ENCODE peak calls at places on chromosome 16, in ten cellular contexts. One of them, this sample, is unnamed.

GRCh38 chr16:50816901-50817555 is 75.1 kb downstream of the CYLD start:
- DNase-seq in right lobe of liver: no peak
- DNase-seq in dorsolateral prefrontal cortex: no peak
- DNase-seq in NCI-H187: no peak
- DNase-seq in A549: no peak
- DNase-seq in germinal center: no peak
- DNase-seq in HS-27A: no peak
- DNase-seq in RWPE1: no peak
- DNase-seq in COLO829: no peak
- DNase-seq in activated naive CD4-positive, alpha-beta T cell: no peak
- DNase-seq in this sample: no peak

GRCh38 chr16:80014241-80014939 is 413.9 kb upstream of the MAF start:
- DNase-seq in germinal center: no peak
- DNase-seq in activated naive CD4-positive, alpha-beta T cell: no peak
- DNase-seq in RWPE1: no peak
- DNase-seq in right lobe of liver: no peak
- DNase-seq in dorsolateral prefrontal cortex: no peak
- DNase-seq in COLO829: no peak
- DNase-seq in NCI-H187: no peak
- DNase-seq in HS-27A: no peak
- DNase-seq in A549: peak
- DNase-seq in this sample: no peak

GRCh38 chr16:23026777-23027362 is 122.4 kb downstream of the USP31 start:
- DNase-seq in germinal center: peak
- DNase-seq in dorsolateral prefrontal cortex: no peak
- DNase-seq in right lobe of liver: no peak
- DNase-seq in COLO829: peak
- DNase-seq in HS-27A: no peak
- DNase-seq in RWPE1: peak
- DNase-seq in NCI-H187: no peak
- DNase-seq in activated naive CD4-positive, alpha-beta T cell: no peak
- DNase-seq in A549: peak
- DNase-seq in this sample: peak

GRCh38 chr16:15032547-15033308 is 23.1 kb downstream of the NTAN1 start:
- DNase-seq in activated naive CD4-positive, alpha-beta T cell: no peak
- DNase-seq in COLO829: no peak
- DNase-seq in NCI-H187: no peak
- DNase-seq in A549: no peak
- DNase-seq in right lobe of liver: no peak
- DNase-seq in germinal center: no peak
- DNase-seq in HS-27A: no peak
- DNase-seq in dorsolateral prefrontal cortex: no peak
- DNase-seq in RWPE1: no peak
- DNase-seq in this sample: no peak

GRCh38 chr16:55324491-55325447 is 766 bp downstream of the IRX6 start:
- DNase-seq in NCI-H187: no peak
- DNase-seq in COLO829: no peak
- DNase-seq in A549: peak
- DNase-seq in dorsolateral prefrontal cortex: no peak
- DNase-seq in RWPE1: no peak
- DNase-seq in HS-27A: no peak
- DNase-seq in germinal center: no peak
- DNase-seq in activated naive CD4-positive, alpha-beta T cell: no peak
- DNase-seq in right lobe of liver: no peak
- DNase-seq in this sample: peak

GRCh38 chr16:67216612-67217490 is 10.1 kb upstream of the TMEM208 start:
- DNase-seq in A549: no peak
- DNase-seq in NCI-H187: no peak
- DNase-seq in HS-27A: no peak
- DNase-seq in RWPE1: no peak
- DNase-seq in germinal center: no peak
- DNase-seq in COLO829: no peak
- DNase-seq in right lobe of liver: peak
- DNase-seq in dorsolateral prefrontal cortex: no peak
- DNase-seq in activated naive CD4-positive, alpha-beta T cell: no peak
- DNase-seq in this sample: no peak

GRCh38 chr16:87487361-87487924 is 5.4 kb downstream of the ZCCHC14 start:
- DNase-seq in A549: no peak
- DNase-seq in dorsolateral prefrontal cortex: peak
- DNase-seq in NCI-H187: peak
- DNase-seq in RWPE1: peak
- DNase-seq in right lobe of liver: peak
- DNase-seq in HS-27A: no peak
- DNase-seq in activated naive CD4-positive, alpha-beta T cell: no peak
- DNase-seq in germinal center: no peak
- DNase-seq in COLO829: no peak
- DNase-seq in this sample: no peak

GRCh38 chr16:70700101-70701020 is 14.5 kb upstream of the MTSS2 start:
- DNase-seq in HS-27A: no peak
- DNase-seq in A549: no peak
- DNase-seq in germinal center: no peak
- DNase-seq in COLO829: no peak
- DNase-seq in RWPE1: peak
- DNase-seq in activated naive CD4-positive, alpha-beta T cell: no peak
- DNase-seq in dorsolateral prefrontal cortex: peak
- DNase-seq in right lobe of liver: peak
- DNase-seq in NCI-H187: no peak
- DNase-seq in this sample: no peak

GRCh38 chr16:57852189-57852588 is 49.9 kb upstream of the KIFC3 start:
- DNase-seq in HS-27A: no peak
- DNase-seq in dorsolateral prefrontal cortex: no peak
- DNase-seq in NCI-H187: no peak
- DNase-seq in RWPE1: no peak
- DNase-seq in germinal center: no peak
- DNase-seq in right lobe of liver: no peak
- DNase-seq in COLO829: no peak
- DNase-seq in A549: no peak
- DNase-seq in activated naive CD4-positive, alpha-beta T cell: no peak
- DNase-seq in this sample: no peak

GRCh38 chr16:3369073-3369472 is 13.4 kb downstream of the OR2C1 start:
- DNase-seq in NCI-H187: no peak
- DNase-seq in A549: no peak
- DNase-seq in right lobe of liver: no peak
- DNase-seq in HS-27A: no peak
- DNase-seq in dorsolateral prefrontal cortex: no peak
- DNase-seq in germinal center: no peak
- DNase-seq in RWPE1: no peak
- DNase-seq in COLO829: no peak
- DNase-seq in activated naive CD4-positive, alpha-beta T cell: no peak
- DNase-seq in this sample: no peak

GRCh38 chr16:24130494-24131085 is 125.5 kb upstream of the CACNG3 start:
- DNase-seq in COLO829: no peak
- DNase-seq in right lobe of liver: no peak
- DNase-seq in A549: no peak
- DNase-seq in RWPE1: no peak
- DNase-seq in NCI-H187: peak
- DNase-seq in HS-27A: no peak
- DNase-seq in dorsolateral prefrontal cortex: no peak
- DNase-seq in activated naive CD4-positive, alpha-beta T cell: no peak
- DNase-seq in germinal center: no peak
- DNase-seq in this sample: no peak

GRCh38 chr16:46916980-46917379 is 32.8 kb downstream of the GPT2 start:
- DNase-seq in right lobe of liver: no peak
- DNase-seq in dorsolateral prefrontal cortex: no peak
- DNase-seq in germinal center: peak
- DNase-seq in COLO829: no peak
- DNase-seq in activated naive CD4-positive, alpha-beta T cell: no peak
- DNase-seq in A549: peak
- DNase-seq in HS-27A: no peak
- DNase-seq in RWPE1: no peak
- DNase-seq in NCI-H187: no peak
- DNase-seq in this sample: peak

GRCh38 chr16:81618661-81619060 is 160.4 kb upstream of the PLCG2 start:
- DNase-seq in HS-27A: no peak
- DNase-seq in right lobe of liver: peak
- DNase-seq in RWPE1: no peak
- DNase-seq in COLO829: no peak
- DNase-seq in dorsolateral prefrontal cortex: no peak
- DNase-seq in NCI-H187: no peak
- DNase-seq in germinal center: no peak
- DNase-seq in activated naive CD4-positive, alpha-beta T cell: no peak
- DNase-seq in A549: no peak
- DNase-seq in this sample: no peak

GRCh38 chr16:24776486-24777220 is 47.2 kb downstream of the TNRC6A start:
- DNase-seq in NCI-H187: no peak
- DNase-seq in right lobe of liver: peak
- DNase-seq in COLO829: no peak
- DNase-seq in germinal center: no peak
- DNase-seq in A549: no peak
- DNase-seq in activated naive CD4-positive, alpha-beta T cell: no peak
- DNase-seq in dorsolateral prefrontal cortex: no peak
- DNase-seq in RWPE1: no peak
- DNase-seq in HS-27A: no peak
- DNase-seq in this sample: no peak

GRCh38 chr16:1372292-1372950 is 20.7 kb downstream of the GNPTG start:
- DNase-seq in COLO829: no peak
- DNase-seq in right lobe of liver: no peak
- DNase-seq in HS-27A: no peak
- DNase-seq in A549: no peak
- DNase-seq in dorsolateral prefrontal cortex: no peak
- DNase-seq in germinal center: no peak
- DNase-seq in NCI-H187: no peak
- DNase-seq in activated naive CD4-positive, alpha-beta T cell: no peak
- DNase-seq in RWPE1: no peak
- DNase-seq in this sample: no peak

GRCh38 chr16:81873843-81874752 is 95.0 kb downstream of the PLCG2 start:
- DNase-seq in HS-27A: no peak
- DNase-seq in germinal center: peak
- DNase-seq in COLO829: peak
- DNase-seq in right lobe of liver: peak
- DNase-seq in dorsolateral prefrontal cortex: peak
- DNase-seq in RWPE1: peak
- DNase-seq in NCI-H187: no peak
- DNase-seq in activated naive CD4-positive, alpha-beta T cell: no peak
- DNase-seq in A549: peak
- DNase-seq in this sample: peak

GRCh38 chr16:84367297-84367680 is 1.0 kb upstream of the ATP2C2 start:
- DNase-seq in A549: no peak
- DNase-seq in germinal center: no peak
- DNase-seq in activated naive CD4-positive, alpha-beta T cell: no peak
- DNase-seq in COLO829: no peak
- DNase-seq in right lobe of liver: no peak
- DNase-seq in HS-27A: no peak
- DNase-seq in dorsolateral prefrontal cortex: no peak
- DNase-seq in NCI-H187: no peak
- DNase-seq in RWPE1: no peak
- DNase-seq in this sample: no peak

GRCh38 chr16:24270721-24271120 is 14.6 kb downstream of the CACNG3 start:
- DNase-seq in dorsolateral prefrontal cortex: no peak
- DNase-seq in RWPE1: no peak
- DNase-seq in HS-27A: no peak
- DNase-seq in right lobe of liver: no peak
- DNase-seq in COLO829: no peak
- DNase-seq in germinal center: no peak
- DNase-seq in activated naive CD4-positive, alpha-beta T cell: no peak
- DNase-seq in A549: no peak
- DNase-seq in NCI-H187: no peak
- DNase-seq in this sample: no peak

GRCh38 chr16:74771656-74772315 is 2.8 kb downstream of the FA2H start:
- DNase-seq in COLO829: no peak
- DNase-seq in germinal center: peak
- DNase-seq in RWPE1: no peak
- DNase-seq in A549: no peak
- DNase-seq in dorsolateral prefrontal cortex: no peak
- DNase-seq in HS-27A: no peak
- DNase-seq in activated naive CD4-positive, alpha-beta T cell: no peak
- DNase-seq in NCI-H187: no peak
- DNase-seq in right lobe of liver: no peak
- DNase-seq in this sample: no peak

GRCh38 chr16:88498576-88499208 is 45.6 kb downstream of the ZFPM1 start:
- DNase-seq in activated naive CD4-positive, alpha-beta T cell: no peak
- DNase-seq in right lobe of liver: peak
- DNase-seq in COLO829: no peak
- DNase-seq in dorsolateral prefrontal cortex: no peak
- DNase-seq in A549: no peak
- DNase-seq in RWPE1: no peak
- DNase-seq in germinal center: no peak
- DNase-seq in HS-27A: no peak
- DNase-seq in NCI-H187: no peak
- DNase-seq in this sample: no peak

GRCh38 chr16:16036359-16036792 is 87.0 kb downstream of the ABCC1 start:
- DNase-seq in COLO829: no peak
- DNase-seq in HS-27A: no peak
- DNase-seq in germinal center: no peak
- DNase-seq in activated naive CD4-positive, alpha-beta T cell: no peak
- DNase-seq in RWPE1: no peak
- DNase-seq in right lobe of liver: no peak
- DNase-seq in A549: no peak
- DNase-seq in dorsolateral prefrontal cortex: no peak
- DNase-seq in NCI-H187: no peak
- DNase-seq in this sample: no peak

GRCh38 chr16:19396555-19397011 is 21.1 kb upstream of the TMC5 start:
- DNase-seq in NCI-H187: peak
- DNase-seq in RWPE1: no peak
- DNase-seq in A549: peak
- DNase-seq in COLO829: no peak
- DNase-seq in dorsolateral prefrontal cortex: no peak
- DNase-seq in germinal center: no peak
- DNase-seq in activated naive CD4-positive, alpha-beta T cell: no peak
- DNase-seq in right lobe of liver: peak
- DNase-seq in HS-27A: no peak
- DNase-seq in this sample: no peak

GRCh38 chr16:55021595-55022475 is 91.2 kb downstream of the IRX5 start:
- DNase-seq in A549: peak
- DNase-seq in HS-27A: peak
- DNase-seq in COLO829: peak
- DNase-seq in germinal center: no peak
- DNase-seq in activated naive CD4-positive, alpha-beta T cell: no peak
- DNase-seq in right lobe of liver: no peak
- DNase-seq in dorsolateral prefrontal cortex: no peak
- DNase-seq in RWPE1: peak
- DNase-seq in NCI-H187: no peak
- DNase-seq in this sample: no peak